ENCODE peak calls at places on chromosomes 12 and 14, in ten cellular contexts. One of them, this sample, is unnamed.
A peak's percentile ranks its signal among the peaks of the same experiment; 100 is the strongest.

GRCh38 chr12:70609739-70610491 is 27.3 kb downstream of the PTPRB start:
- DNase-seq in ACHN: peak; percentile 33
- DNase-seq in NCI-H1092 treated with DMSO at 0.1 percent for 48 hours: no peak
- DNase-seq in RPMI8226: peak; percentile 5
- DNase-seq in nucleus accumbens: no peak
- DNase-seq in Calu3: peak; percentile 62
- DNase-seq in 8988T: peak; percentile 35
- DNase-seq in fibroblast of mammary gland: peak; percentile 11
- DNase-seq in activated T-helper 1 cell treated with Interleukin-2 at 50 U/mL for 16 hours: no peak
- DNase-seq in hepatocyte: peak; percentile 45
- DNase-seq in this sample: peak; percentile 74

GRCh38 chr12:39252628-39253027 is 190.3 kb downstream of the KIF21A start:
- DNase-seq in activated T-helper 1 cell treated with Interleukin-2 at 50 U/mL for 16 hours: no peak
- DNase-seq in Calu3: no peak
- DNase-seq in 8988T: no peak
- DNase-seq in hepatocyte: no peak
- DNase-seq in ACHN: no peak
- DNase-seq in nucleus accumbens: no peak
- DNase-seq in RPMI8226: no peak
- DNase-seq in NCI-H1092 treated with DMSO at 0.1 percent for 48 hours: no peak
- DNase-seq in fibroblast of mammary gland: no peak
- DNase-seq in this sample: no peak

GRCh38 chr12:95386056-95386455 is 87.9 kb upstream of the METAP2 start:
- DNase-seq in activated T-helper 1 cell treated with Interleukin-2 at 50 U/mL for 16 hours: no peak
- DNase-seq in RPMI8226: no peak
- DNase-seq in hepatocyte: no peak
- DNase-seq in 8988T: no peak
- DNase-seq in nucleus accumbens: no peak
- DNase-seq in NCI-H1092 treated with DMSO at 0.1 percent for 48 hours: no peak
- DNase-seq in Calu3: no peak
- DNase-seq in ACHN: no peak
- DNase-seq in fibroblast of mammary gland: peak; percentile 46
- DNase-seq in this sample: no peak

GRCh38 chr14:72788972-72789728 is 104.8 kb downstream of the DPF3 start:
- DNase-seq in RPMI8226: peak; percentile 18
- DNase-seq in activated T-helper 1 cell treated with Interleukin-2 at 50 U/mL for 16 hours: no peak
- DNase-seq in 8988T: no peak
- DNase-seq in NCI-H1092 treated with DMSO at 0.1 percent for 48 hours: no peak
- DNase-seq in hepatocyte: no peak
- DNase-seq in nucleus accumbens: no peak
- DNase-seq in Calu3: no peak
- DNase-seq in ACHN: no peak
- DNase-seq in fibroblast of mammary gland: no peak
- DNase-seq in this sample: peak; percentile 59

GRCh38 chr12:122991623-122992275 is 11.3 kb downstream of the ARL6IP4 start:
- DNase-seq in 8988T: no peak
- DNase-seq in fibroblast of mammary gland: no peak
- DNase-seq in nucleus accumbens: no peak
- DNase-seq in hepatocyte: no peak
- DNase-seq in NCI-H1092 treated with DMSO at 0.1 percent for 48 hours: no peak
- DNase-seq in RPMI8226: no peak
- DNase-seq in activated T-helper 1 cell treated with Interleukin-2 at 50 U/mL for 16 hours: no peak
- DNase-seq in Calu3: no peak
- DNase-seq in ACHN: no peak
- DNase-seq in this sample: no peak

GRCh38 chr12:48903982-48904411 is 21.3 kb downstream of the FKBP11 start:
- DNase-seq in ACHN: peak; percentile 95
- DNase-seq in activated T-helper 1 cell treated with Interleukin-2 at 50 U/mL for 16 hours: peak; percentile 67
- DNase-seq in NCI-H1092 treated with DMSO at 0.1 percent for 48 hours: peak; percentile 64
- DNase-seq in 8988T: peak; percentile 50
- DNase-seq in fibroblast of mammary gland: peak; percentile 86
- DNase-seq in RPMI8226: peak; percentile 79
- DNase-seq in Calu3: peak; percentile 78
- DNase-seq in nucleus accumbens: no peak
- DNase-seq in hepatocyte: peak; percentile 92
- DNase-seq in this sample: peak; percentile 98

GRCh38 chr14:74922752-74923401 is at the start of gene RPS6KL1:
- DNase-seq in fibroblast of mammary gland: peak; percentile 68
- DNase-seq in Calu3: peak; percentile 84
- DNase-seq in activated T-helper 1 cell treated with Interleukin-2 at 50 U/mL for 16 hours: peak; percentile 51
- DNase-seq in nucleus accumbens: peak; percentile 23
- DNase-seq in 8988T: peak; percentile 97
- DNase-seq in ACHN: peak; percentile 83
- DNase-seq in hepatocyte: peak; percentile 89
- DNase-seq in NCI-H1092 treated with DMSO at 0.1 percent for 48 hours: peak; percentile 80
- DNase-seq in RPMI8226: peak; percentile 85
- DNase-seq in this sample: peak; percentile 94

GRCh38 chr14:28751467-28752058 is 15.0 kb upstream of the FOXG1 start:
- DNase-seq in RPMI8226: peak; percentile 42
- DNase-seq in fibroblast of mammary gland: peak; percentile 76
- DNase-seq in activated T-helper 1 cell treated with Interleukin-2 at 50 U/mL for 16 hours: no peak
- DNase-seq in ACHN: peak; percentile 53
- DNase-seq in hepatocyte: peak; percentile 80
- DNase-seq in Calu3: peak; percentile 65
- DNase-seq in 8988T: no peak
- DNase-seq in NCI-H1092 treated with DMSO at 0.1 percent for 48 hours: no peak
- DNase-seq in nucleus accumbens: no peak
- DNase-seq in this sample: peak; percentile 80

GRCh38 chr12:24759155-24759554 is 189.7 kb downstream of the BCAT1 start:
- DNase-seq in hepatocyte: peak; percentile 54
- DNase-seq in Calu3: no peak
- DNase-seq in activated T-helper 1 cell treated with Interleukin-2 at 50 U/mL for 16 hours: no peak
- DNase-seq in ACHN: peak; percentile 38
- DNase-seq in RPMI8226: no peak
- DNase-seq in NCI-H1092 treated with DMSO at 0.1 percent for 48 hours: no peak
- DNase-seq in 8988T: no peak
- DNase-seq in fibroblast of mammary gland: peak; percentile 65
- DNase-seq in nucleus accumbens: no peak
- DNase-seq in this sample: no peak

This sample was measured in left kidney.